ENCODE peak calls at places on chromosomes 2 and 18, in four cellular contexts. M is stimulated activated CD8-positive, alpha-beta memory T cell treated with anti-CD3 and anti-CD28 coated beads, Interleukin-7, amount 100 ng/mL, for 1 hour; J is tibial artery; F is activated CD4-positive, alpha-beta T cell treated with anti-CD3 and anti-CD28 coated beads, Interleukin-2, amount 50 U/mL, for 1 hour. Z is an unnamed sample.

GRCh38 chr2:151357359-151357758 is at the start of gene TNFAIP6:
- DNase-seq in M (no peak), J (no peak), F (no peak), Z (no peak)

GRCh38 chr2:116687381-116687780 is 1127.1 kb upstream of the DDX18 start:
- DNase-seq in M (no peak), J (no peak), F (no peak), Z (no peak)

GRCh38 chr2:102346381-102347130 is 9.0 kb upstream of the IL18R1 start:
- DNase-seq in M (no peak), J (no peak), F (no peak), Z (no peak)

GRCh38 chr2:104889261-104890091 is 35.6 kb downstream of the POU3F3 start:
- DNase-seq in M (no peak), J (no peak), F (no peak), Z (no peak)

GRCh38 chr2:130765464-130765863 is 10.1 kb downstream of the AMER3 start:
- DNase-seq in M (no peak), J (no peak), F (no peak), Z (no peak)

GRCh38 chr2:215447673-215448081 is 11.8 kb upstream of the FN1 start:
- DNase-seq in M (no peak), J (no peak), F (no peak), Z (no peak)

GRCh38 chr2:96888082-96889011 is 18.5 kb upstream of the SEMA4C start:
- DNase-seq in M (no peak), J (peak), F (no peak), Z (no peak)

GRCh38 chr2:218694405-218695145 is 16.1 kb upstream of the TTLL4 start:
- DNase-seq in M (no peak), J (no peak), F (no peak), Z (no peak)

GRCh38 chr2:119950966-119951365 is 61.9 kb upstream of the EPB41L5 start:
- DNase-seq in M (no peak), J (no peak), F (no peak), Z (no peak)

GRCh38 chr18:78407456-78407823 is 572.2 kb upstream of the SALL3 start:
- DNase-seq in M (no peak), J (no peak), F (no peak), Z (no peak)

GRCh38 chr2:85435986-85436835 is 17.7 kb downstream of the SH2D6 start:
- DNase-seq in M (no peak), J (peak), F (no peak), Z (no peak)

GRCh38 chr2:100017633-100018032 is 124.8 kb downstream of the AFF3 start:
- DNase-seq in M (no peak), J (no peak), F (no peak), Z (no peak)

GRCh38 chr2:240579771-240580614 is 6.5 kb upstream of the CAPN10 start:
- DNase-seq in M (peak), J (no peak), F (peak), Z (peak)

GRCh38 chr18:46042571-46043123 is 29.4 kb downstream of the PSTPIP2 start:
- DNase-seq in M (no peak), J (no peak), F (no peak), Z (no peak)

GRCh38 chr2:188292446-188293239 is 969 bp downstream of the GULP1 start:
- DNase-seq in M (no peak), J (peak), F (no peak), Z (peak)

GRCh38 chr2:118803012-118803411 is 44.4 kb downstream of the EN1 start:
- DNase-seq in M (no peak), J (no peak), F (no peak), Z (no peak)

GRCh38 chr2:141927536-141927935 is 203.3 kb downstream of the LRP1B start:
- DNase-seq in M (no peak), J (no peak), F (no peak), Z (no peak)

GRCh38 chr18:21164746-21165145 is 53.1 kb upstream of the ROCK1 start:
- DNase-seq in M (no peak), J (no peak), F (no peak), Z (no peak)

GRCh38 chr2:101699939-101700442 is 2.5 kb downstream of the MAP4K4 start:
- DNase-seq in M (no peak), J (no peak), F (no peak), Z (no peak)

GRCh38 chr2:231611273-231612198 is 18.9 kb downstream of the TEX44 start:
- DNase-seq in M (no peak), J (peak), F (no peak), Z (peak)

GRCh38 chr18:64100136-64100922 is 48.6 kb downstream of the LINC00305 start:
- DNase-seq in M (no peak), J (no peak), F (no peak), Z (no peak)

GRCh38 chr2:168085801-168086361 is 161.5 kb downstream of the STK39 start:
- DNase-seq in M (no peak), J (no peak), F (no peak), Z (no peak)

GRCh38 chr18:45335644-45336043 is 279.6 kb upstream of the SLC14A2 start:
- DNase-seq in M (no peak), J (no peak), F (no peak), Z (no peak)

GRCh38 chr18:10412933-10413332 is 41.5 kb upstream of the APCDD1 start:
- DNase-seq in M (no peak), J (no peak), F (no peak), Z (no peak)

GRCh38 chr2:44397447-44397846 is 35.7 kb downstream of the CAMKMT start:
- DNase-seq in M (no peak), J (no peak), F (no peak), Z (no peak)

GRCh38 chr2:50086450-50086849 is 932.1 kb upstream of the FSHR start:
- DNase-seq in M (no peak), J (no peak), F (no peak), Z (no peak)

GRCh38 chr18:55384551-55385275 is 203.3 kb downstream of the TCF4 start:
- DNase-seq in M (no peak), J (no peak), F (no peak), Z (no peak)

GRCh38 chr2:43210467-43211303 is 15.7 kb downstream of the ZFP36L2 start:
- DNase-seq in M (no peak), J (peak), F (no peak), Z (no peak)

GRCh38 chr2:234845602-234846588 is 105.9 kb upstream of the SH3BP4 start:
- DNase-seq in M (no peak), J (no peak), F (no peak), Z (no peak)

GRCh38 chr18:76859474-76860339 is 37.4 kb downstream of the ZNF236 start:
- DNase-seq in M (no peak), J (no peak), F (no peak), Z (no peak)

GRCh38 chr2:73859721-73860586 is 31.2 kb downstream of the STAMBP start:
- DNase-seq in M (no peak), J (no peak), F (no peak), Z (no peak)

GRCh38 chr18:12391487-12392136 is 14.6 kb upstream of the AFG3L2 start:
- DNase-seq in M (peak), J (peak), F (peak), Z (no peak)

GRCh38 chr18:22813648-22814328 is 119.3 kb upstream of the RBBP8 start:
- DNase-seq in M (no peak), J (no peak), F (no peak), Z (no peak)

GRCh38 chr2:170518911-170519310 is 196.2 kb upstream of the SP5 start:
- DNase-seq in M (no peak), J (no peak), F (no peak), Z (no peak)

GRCh38 chr18:36643016-36643415 is 185.8 kb downstream of the TPGS2 start:
- DNase-seq in M (no peak), J (no peak), F (no peak), Z (no peak)

GRCh38 chr2:4995466-4995865 is 696.7 kb upstream of the SOX11 start:
- DNase-seq in M (no peak), J (no peak), F (no peak), Z (no peak)

GRCh38 chr2:104434363-104434792 is 419.5 kb upstream of the POU3F3 start:
- DNase-seq in M (no peak), J (no peak), F (no peak), Z (no peak)

GRCh38 chr2:27086722-27087446 is at the start of gene KHK:
- DNase-seq in M (no peak), J (peak), F (no peak), Z (peak)

GRCh38 chr2:101205521-101205998 is 47.1 kb upstream of the CNOT11 start:
- DNase-seq in M (no peak), J (peak), F (peak), Z (no peak)

Z was measured in ascending aorta.